ENCODE peak calls at places on chromosomes 6 and 20, in nine cellular contexts. U, T, A, Y, G, P, E, I and S are unnamed samples.
A peak's percentile ranks its signal among the peaks of the same experiment; 100 is the strongest.

GRCh38 chr6:50655848-50656453 is 57.4 kb upstream of the TFAP2D start:
- DNase-seq in E (no peak), Y (no peak), P (no peak), U (peak; percentile 10), G (no peak), T (peak; percentile 53), I (peak; percentile 1), A (peak; percentile 10), S (peak; percentile 28)

GRCh38 chr6:21800948-21801438 is 207.4 kb downstream of the SOX4 start:
- DNase-seq in T (no peak), U (no peak), I (no peak), E (no peak), G (no peak), Y (no peak), A (no peak), P (no peak), S (no peak)

GRCh38 chr20:10558635-10559187 is 115.1 kb downstream of the JAG1 start:
- DNase-seq in Y (no peak), E (no peak), A (peak; percentile 38), P (peak; percentile 93), U (no peak), T (no peak), I (peak; percentile 99), G (peak; percentile 3), S (no peak)

GRCh38 chr6:151914475-151914874 is 107.0 kb downstream of the ESR1 start:
- DNase-seq in Y (no peak), I (peak; percentile 49), A (peak; percentile 22), E (no peak), P (no peak), U (no peak), G (no peak), T (peak; percentile 8), S (no peak)

GRCh38 chr6:39215640-39216158 is 13.6 kb downstream of the KCNK5 start:
- DNase-seq in Y (no peak), I (no peak), E (no peak), T (no peak), P (no peak), A (no peak), U (no peak), G (no peak), S (no peak)

GRCh38 chr6:14423330-14423729 is 305.8 kb downstream of the CD83 start:
- DNase-seq in I (no peak), P (no peak), A (no peak), E (no peak), G (no peak), Y (no peak), T (no peak), U (no peak), S (no peak)

GRCh38 chr6:34834789-34835518 is 43.1 kb downstream of the BLTP3A start:
- DNase-seq in P (no peak), A (peak; percentile 32), E (no peak), T (no peak), Y (no peak), G (no peak), I (peak; percentile 68), U (no peak), S (no peak)

GRCh38 chr20:21022925-21023324 is 83.2 kb downstream of the LINC00237 start:
- DNase-seq in U (no peak), G (no peak), T (no peak), I (no peak), P (no peak), Y (no peak), A (no peak), E (no peak), S (no peak)

GRCh38 chr6:160376445-160376844 is 28.3 kb downstream of the SLC22A3 start:
- DNase-seq in I (no peak), U (no peak), Y (no peak), T (no peak), A (no peak), P (no peak), E (no peak), G (no peak), S (no peak)

GRCh38 chr20:37270586-37271420 is 9.2 kb upstream of the GHRH start:
- DNase-seq in G (no peak), P (no peak), A (no peak), I (peak; percentile 69), U (no peak), T (no peak), E (no peak), Y (no peak), S (no peak)

GRCh38 chr20:25259788-25260254 is 11.9 kb downstream of the PYGB start:
- DNase-seq in E (no peak), P (no peak), T (no peak), Y (peak; percentile 22), G (no peak), U (no peak), I (no peak), A (no peak), S (peak; percentile 1)

GRCh38 chr6:28771401-28772267 is 152.2 kb downstream of the TRIM27 start:
- DNase-seq in I (no peak), G (no peak), T (peak; percentile 92), P (no peak), E (no peak), A (no peak), U (no peak), Y (no peak), S (peak; percentile 47)

GRCh38 chr20:25686081-25687077 is 10.3 kb downstream of the ZNF337 start:
- DNase-seq in A (no peak), T (no peak), I (no peak), Y (no peak), G (no peak), P (no peak), E (no peak), U (no peak), S (peak; percentile 61)

GRCh38 chr6:121559611-121560269 is 124.3 kb downstream of the GJA1 start:
- DNase-seq in I (no peak), G (no peak), A (no peak), T (no peak), Y (no peak), P (no peak), U (no peak), E (no peak), S (no peak)
- H3K27ac ChIP-seq in I (no peak overlapping the region), G (no peak overlapping the region), A (no peak overlapping the region), T (no peak overlapping the region), Y (no peak overlapping the region), P (no peak overlapping the region), U (no peak overlapping the region), E (no peak overlapping the region), S (no peak overlapping the region)

GRCh38 chr6:36133148-36133547 is 2.8 kb downstream of the MAPK13 start:
- DNase-seq in T (no peak), E (no peak), I (no peak), Y (peak; percentile 48), P (no peak), U (no peak), A (no peak), G (no peak), S (no peak)

GRCh38 chr6:36132221-36132895 is 2.0 kb downstream of the MAPK13 start:
- DNase-seq in U (no peak), T (no peak), P (no peak), I (no peak), E (no peak), Y (no peak), A (no peak), G (no peak), S (peak; percentile 18)

GRCh38 chr6:36129889-36130671 is at the start of gene MAPK13:
- DNase-seq in I (no peak), T (peak; percentile 67), A (peak; percentile 66), E (no peak), G (no peak), Y (no peak), P (no peak), U (no peak), S (peak; percentile 6)

GRCh38 chr6:36130672-36131516 is 581 bp downstream of the MAPK13 start:
- DNase-seq in T (peak; percentile 65), E (peak; percentile 31), U (no peak), A (peak; percentile 58), P (no peak), G (peak; percentile 42), I (no peak), Y (peak; percentile 74), S (peak; percentile 22)

DNA sequence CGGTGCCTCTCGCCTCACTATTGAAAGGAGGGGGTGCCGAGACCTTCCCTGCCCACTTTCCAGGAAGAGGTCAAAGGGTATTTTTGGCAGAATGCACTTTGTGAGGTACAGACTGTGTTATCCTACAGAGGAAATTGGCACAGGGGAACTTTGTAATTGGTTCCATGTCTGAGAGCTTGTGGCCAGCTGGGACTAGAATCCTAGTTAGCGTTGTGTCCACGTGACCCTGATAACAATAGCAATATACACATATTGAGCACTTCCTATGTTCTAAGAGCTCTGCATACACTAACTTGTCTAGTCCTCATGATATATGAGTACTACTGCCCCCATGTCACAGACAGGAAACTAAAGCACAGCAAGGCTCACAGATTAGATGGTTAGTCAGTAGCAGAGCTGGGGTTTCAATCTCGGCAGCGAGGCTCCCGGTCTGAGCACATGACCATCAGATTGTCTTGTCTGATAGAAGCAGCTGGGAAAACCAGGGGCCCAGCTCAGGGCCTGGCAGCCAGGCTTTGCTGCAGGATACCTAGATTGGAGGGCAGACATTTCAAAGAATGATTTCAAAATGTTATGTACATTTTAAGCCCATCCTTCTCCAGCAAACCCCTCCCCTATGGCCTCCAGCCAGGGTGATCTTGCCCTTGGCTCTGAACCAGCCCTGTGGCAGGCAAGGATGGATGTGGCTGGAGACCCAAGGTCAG is 1.4 kb downstream of the MAPK13 start:
- DNase-seq in P (peak; percentile 15), A (peak; percentile 39), U (peak; percentile 87), Y (no peak), G (peak; percentile 37), T (no peak), I (peak; percentile 35), E (no peak), S (peak; percentile 70)
- TF ChIP-seq CTCF in P (no peak), A (no peak), U (no peak), Y (no peak), G (no peak), T (no peak), I (no peak), E (no peak), S (no peak)

DNA sequence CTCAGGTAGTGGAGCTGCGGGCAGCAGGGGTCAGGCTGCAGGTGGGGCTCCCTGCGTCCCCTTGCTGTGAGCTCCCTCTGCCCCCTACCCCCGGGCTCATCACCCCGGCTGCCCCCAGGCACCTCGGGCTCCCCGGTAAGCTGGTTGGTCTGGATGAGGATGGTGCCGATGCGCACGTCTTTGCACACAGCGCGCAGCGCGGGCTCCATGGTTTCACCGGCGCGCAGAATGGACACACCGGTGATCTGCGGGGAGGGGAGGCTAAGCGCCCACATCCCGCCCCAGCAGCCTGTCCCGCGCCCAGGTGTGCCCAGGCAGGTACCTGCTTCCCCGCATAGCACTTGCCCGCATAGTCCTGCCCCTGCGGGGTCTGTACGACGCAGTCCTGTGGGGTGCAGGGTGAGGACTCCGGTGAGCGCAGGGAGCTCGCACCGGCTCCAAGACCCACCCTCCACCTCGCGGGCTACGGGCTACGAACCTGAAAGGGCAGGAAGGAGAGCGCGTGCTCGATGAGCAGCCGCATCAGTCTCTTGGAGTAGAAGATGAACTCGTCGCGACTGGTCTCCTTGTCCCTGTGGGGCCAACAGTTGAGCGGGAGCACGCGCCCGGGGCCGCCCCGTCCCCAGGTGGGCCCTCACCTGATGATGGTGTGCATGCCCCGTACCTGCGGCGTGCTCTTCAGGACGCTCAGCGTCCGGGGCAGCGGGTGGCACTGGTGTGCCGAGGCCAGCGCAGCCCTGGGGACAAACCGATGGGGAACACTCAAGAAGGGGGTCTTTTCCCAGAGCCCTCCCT is 15.5 kb downstream of the UCKL1 start:
- DNase-seq in E (no peak), T (peak; percentile 71), G (no peak), A (no peak), U (no peak), P (no peak), Y (peak; percentile 61), I (no peak), S (no peak)
- H3K27ac ChIP-seq in E (peak overlapping the region; percentile 13), T (peak overlapping the region; percentile 87), G (no peak overlapping the region), A (peak overlapping the region; percentile 91), U (no peak overlapping the region), P (peak overlapping the region; percentile 11), Y (peak overlapping the region; percentile 45), I (no peak overlapping the region), S (no peak overlapping the region)

GRCh38 chr20:17859616-17860232 is 108.9 kb downstream of the SNX5 start:
- DNase-seq in P (no peak), Y (no peak), A (no peak), I (no peak), U (no peak), G (no peak), E (no peak), T (peak; percentile 60), S (no peak)
- TF ChIP-seq CTCF in P (no peak), Y (no peak), A (no peak), I (no peak), U (no peak), G (no peak), E (no peak), T (no peak), S (no peak)